ENCODE peak calls at places on chromosomes 6 and 20, in seven cellular contexts. Y is mesendoderm, P is colonic mucosa, T is endothelial cell of umbilical vein, X is GM12878, R is SK-N-MC, G is mesenchymal stem cell. C is an unnamed sample.

GRCh38 chr20:5402903-5403531 is 86.3 kb upstream of the PROKR2 start:
- DNase-seq in P (peak), G (peak), R (no peak), X (no peak), Y (peak), T (peak), C (no peak)

GRCh38 chr6:13425971-13426931 is 61.1 kb downstream of the GFOD1 start:
- DNase-seq in X (peak), G (no peak), R (no peak), P (no peak), T (no peak), Y (no peak), C (no peak)

GRCh38 chr6:82085701-82086100 is 161.8 kb downstream of the IBTK start:
- DNase-seq in Y (peak), T (no peak), X (no peak), G (no peak), R (no peak), P (no peak), C (no peak)

GRCh38 chr6:41072836-41073202 is at the start of gene NFYA:
- DNase-seq in X (no peak), T (peak), P (no peak), G (peak), R (no peak), Y (no peak), C (no peak)

GRCh38 chr6:34970962-34971361 is 81.9 kb downstream of the ANKS1A start:
- DNase-seq in R (no peak), G (peak), P (no peak), Y (no peak), X (no peak), T (no peak), C (peak)

GRCh38 chr20:9179193-9179802 is 110.4 kb downstream of the PLCB4 start:
- DNase-seq in P (no peak), G (peak), Y (peak), X (no peak), T (peak), R (no peak), C (peak)

GRCh38 chr20:33719989-33720709 is at the start of gene PXMP4:
- DNase-seq in R (peak), X (peak), P (peak), T (peak), G (peak), Y (peak), C (peak)

GRCh38 chr6:169725270-169726048 is 1.2 kb upstream of the PHF10 start:
- DNase-seq in G (peak), Y (peak), P (peak), R (no peak), X (no peak), T (peak), C (peak)

GRCh38 chr6:152270301-152270925 is 366.7 kb downstream of the SYNE1 start:
- DNase-seq in Y (peak), P (no peak), T (no peak), G (peak), X (no peak), R (no peak), C (peak)

GRCh38 chr6:146543940-146544661 is 468 bp downstream of the RAB32 start:
- DNase-seq in X (no peak), R (no peak), P (peak), T (peak), G (peak), Y (peak), C (peak)

GRCh38 chr6:54198134-54198533 is 86.9 kb downstream of the MLIP start:
- DNase-seq in X (no peak), G (peak), Y (no peak), R (no peak), T (no peak), P (no peak), C (peak)

GRCh38 chr6:23086100-23086499 is 516.7 kb downstream of the HDGFL1 start:
- DNase-seq in G (no peak), R (no peak), Y (no peak), P (no peak), T (no peak), X (no peak), C (no peak)

GRCh38 chr6:93829009-93829408 is 409.6 kb upstream of the EPHA7 start:
- DNase-seq in Y (peak), T (no peak), G (no peak), X (no peak), R (no peak), P (no peak), C (no peak)

GRCh38 chr6:1917628-1918371 is 308.1 kb downstream of the FOXC1 start:
- DNase-seq in R (no peak), P (no peak), T (peak), G (peak), X (no peak), Y (peak), C (peak)

GRCh38 chr6:98827295-98828159 is 6.8 kb upstream of the POU3F2 start:
- DNase-seq in P (no peak), T (no peak), R (no peak), X (no peak), G (no peak), Y (peak), C (no peak)

GRCh38 chr6:15063253-15063853 is 182.5 kb upstream of the JARID2 start:
- DNase-seq in G (peak), T (no peak), X (no peak), P (no peak), R (no peak), Y (no peak), C (no peak)

GRCh38 chr6:10400330-10400729 is 14.5 kb downstream of the TFAP2A start:
- DNase-seq in R (no peak), Y (peak), G (no peak), P (no peak), X (no peak), T (no peak), C (no peak)

GRCh38 chr6:29005183-29005885 is at the start of gene ZNF311:
- DNase-seq in T (peak), P (peak), Y (peak), G (peak), X (no peak), R (no peak), C (peak)

GRCh38 chr20:19506021-19506420 is 252.0 kb upstream of the RIN2 start:
- DNase-seq in R (no peak), X (no peak), Y (no peak), P (no peak), G (no peak), T (no peak), C (no peak)

GRCh38 chr6:160992323-160993314 is 1.1 kb downstream of the MAP3K4 start:
- DNase-seq in P (peak), G (peak), Y (peak), R (no peak), X (no peak), T (peak), C (peak)

GRCh38 chr20:57582432-57583288 is 21.8 kb downstream of the PCK1 start:
- DNase-seq in P (no peak), G (no peak), X (no peak), R (peak), Y (peak), T (peak), C (peak)

GRCh38 chr20:43983904-43984361 is 69.3 kb downstream of the TOX2 start:
- DNase-seq in P (no peak), R (no peak), X (no peak), G (no peak), Y (no peak), T (peak), C (no peak)

GRCh38 chr6:132715204-132715603 is 1.3 kb upstream of the VNN1 start:
- DNase-seq in Y (peak), P (peak), G (peak), R (no peak), T (peak), X (no peak), C (peak)

GRCh38 chr6:158284340-158285210 is 27.7 kb upstream of the TULP4 start:
- DNase-seq in T (no peak), X (no peak), G (no peak), R (peak), Y (peak), P (no peak), C (peak)

GRCh38 chr6:149169761-149170359 is 147.7 kb upstream of the TAB2 start:
- DNase-seq in Y (no peak), G (no peak), T (no peak), P (no peak), X (no peak), R (no peak), C (peak)
- H3K4me3 ChIP-seq in Y (no peak), G (no peak), T (no peak), P (no peak), X (no peak), R (no peak), C (peak)

DNA sequence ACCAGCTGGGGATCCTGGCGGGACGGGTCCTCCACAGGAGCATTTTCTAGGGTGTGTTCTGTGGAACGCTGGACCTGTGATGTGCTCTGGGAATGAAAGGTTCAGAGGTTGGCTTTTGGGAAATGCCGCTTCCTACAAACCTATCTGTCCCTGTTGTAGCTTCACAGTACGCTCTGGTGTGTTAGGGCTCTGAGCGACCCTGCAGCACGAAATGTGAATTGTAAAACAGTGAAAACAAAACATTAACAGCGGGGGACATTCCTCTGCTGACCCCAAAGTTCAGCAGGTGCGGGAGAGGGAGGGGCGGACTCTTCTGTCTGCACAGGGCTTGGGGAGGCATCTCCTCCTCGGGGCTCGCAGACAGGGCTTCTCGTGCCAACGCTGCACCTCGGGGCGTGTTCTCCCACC is 155.9 kb downstream of the NRN1 start:
- DNase-seq in P (peak), X (no peak), Y (peak), G (no peak), T (no peak), R (no peak), C (no peak)
- H3K9ac ChIP-seq in P (peak), X (no peak), Y (no peak), G (peak), T (no peak), R (no peak), C (no peak)

DNA sequence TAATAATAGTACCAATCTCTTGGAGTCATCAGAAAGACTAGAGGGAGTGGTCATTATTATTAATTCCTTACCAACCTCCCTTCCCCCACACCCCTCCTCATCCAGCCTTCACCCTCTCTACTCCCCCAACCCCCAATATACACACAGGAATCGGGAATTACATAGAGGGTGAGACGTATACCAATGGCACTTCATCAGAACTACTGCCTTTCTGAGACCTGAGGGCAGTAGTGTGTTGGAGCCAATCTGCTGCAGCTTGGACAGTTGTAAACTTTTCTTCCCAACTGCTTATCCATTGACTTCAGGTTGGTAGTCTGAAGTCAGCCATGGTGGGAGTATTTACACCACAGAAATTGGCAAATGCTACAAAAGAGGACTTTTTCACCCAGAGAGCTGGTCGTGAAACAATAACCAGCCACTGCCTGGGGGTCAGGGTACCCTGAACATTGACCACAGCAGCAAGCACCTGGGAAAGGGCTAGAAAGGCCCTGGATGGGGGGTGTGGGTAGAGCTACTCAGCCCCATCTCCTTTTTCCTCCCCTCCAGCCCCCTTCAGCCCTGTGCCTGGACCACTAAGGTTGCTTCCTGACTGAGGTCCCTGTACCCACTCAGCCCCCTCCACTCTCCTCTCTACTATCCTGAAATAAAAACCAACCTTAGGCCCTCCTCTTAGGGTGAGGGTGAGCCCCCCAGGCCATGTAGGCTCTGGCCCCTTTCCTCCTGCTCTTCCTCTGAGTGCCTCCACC is 161.5 kb downstream of the MRPL14 start:
- DNase-seq in P (no peak), G (no peak), T (no peak), Y (no peak), R (no peak), X (no peak), C (no peak)
- H3K4me3 ChIP-seq in P (no peak), G (no peak), T (no peak), Y (no peak), R (no peak), X (no peak), C (no peak)

GRCh38 chr20:46649965-46650542 is 1.2 kb downstream of the SLC13A3 start:
- DNase-seq in G (no peak), Y (no peak), R (no peak), X (no peak), T (no peak), P (no peak), C (no peak)
- H3K9ac ChIP-seq in G (no peak), Y (no peak), R (no peak), X (no peak), T (no peak), P (no peak), C (no peak)

GRCh38 chr20:25025091-25025861 is 32.7 kb downstream of the ACSS1 start:
- DNase-seq in Y (no peak), G (no peak), X (no peak), R (no peak), P (no peak), T (no peak), C (no peak)
- H3K4me3 ChIP-seq in Y (no peak), G (no peak), X (no peak), R (no peak), P (no peak), T (no peak), C (no peak)

DNA sequence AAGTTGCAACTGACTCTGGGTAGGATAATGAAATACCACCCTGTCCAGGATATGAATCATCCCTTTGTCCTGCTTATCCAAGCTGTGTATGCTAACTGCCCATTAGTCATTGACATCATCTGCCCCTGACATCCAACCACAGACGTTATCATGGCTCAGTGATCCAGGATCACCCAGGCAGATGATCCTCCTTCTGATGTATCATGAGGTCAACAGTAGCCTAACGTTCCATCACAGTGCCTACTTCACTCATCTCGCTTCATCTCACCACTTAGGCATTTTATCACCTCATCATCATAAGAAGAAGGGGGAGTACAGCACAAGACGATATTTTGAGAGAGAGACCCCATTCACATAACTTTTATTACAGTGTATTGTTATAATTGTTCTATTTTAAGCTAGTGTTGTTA is 13.4 kb upstream of the BTN3A2 start:
- DNase-seq in X (no peak), R (no peak), T (peak), P (no peak), G (peak), Y (no peak), C (peak)
- H3K9ac ChIP-seq in X (no peak), R (no peak), T (no peak), P (no peak), G (peak), Y (no peak), C (no peak)

GRCh38 chr20:56428881-56429280 is 16.8 kb downstream of the CASS4 start:
- DNase-seq in T (no peak), R (no peak), X (no peak), G (no peak), P (no peak), Y (no peak), C (no peak)
- H3K4me3 ChIP-seq in T (no peak), R (no peak), X (no peak), G (no peak), P (no peak), Y (no peak), C (no peak)

GRCh38 chr20:59017493-59018231 is 1.6 kb upstream of the TUBB1 start:
- DNase-seq in P (no peak), G (no peak), R (no peak), T (no peak), X (no peak), Y (no peak), C (no peak)
- H3K9ac ChIP-seq in P (no peak), G (no peak), R (no peak), T (no peak), X (no peak), Y (no peak), C (no peak)